ENCODE peak calls at places on chromosomes 1 and 21, in eight cellular contexts. N is fibroblast of the conjunctiva; X is stimulated activated CD4-positive, alpha-beta T cell treated with anti-CD3 and anti-CD28 coated beads, Interleukin-1b, Interleukin-23, amount 100 ng/mL, for 4 hours; B is thoracic aorta; E is CD4-positive, alpha-beta memory T cell; G is SHP77 treated with DMSO at 0.1 percent for 48 hours; J is MV-4-11; Y is cardiac fibroblast. H is an unnamed sample.
A peak's percentile ranks its signal among the peaks of the same experiment; 100 is the strongest.

GRCh38 chr1:213247038-213247437 is 196.0 kb downstream of the RPS6KC1 start:
- DNase-seq in E (no peak), B (no peak), Y (peak; percentile 7), G (no peak), X (no peak), J (no peak), N (no peak), H (no peak)

GRCh38 chr1:15168479-15168878 is 14.9 kb downstream of the TMEM51 start:
- DNase-seq in G (no peak), Y (peak; percentile 72), B (no peak), E (no peak), J (peak; percentile 63), N (no peak), X (no peak), H (no peak)

GRCh38 chr1:66532798-66533783 is 862 bp upstream of the SGIP1 start:
- DNase-seq in X (peak; percentile 7), N (peak; percentile 60), Y (peak; percentile 83), E (no peak), J (no peak), B (no peak), G (peak; percentile 90), H (no peak)

GRCh38 chr21:34179204-34179935 is 106.0 kb downstream of the MRPS6 start:
- DNase-seq in B (no peak), J (no peak), X (no peak), G (no peak), E (no peak), Y (no peak), N (no peak), H (no peak)

GRCh38 chr1:190477687-190478192 is at the start of gene BRINP3:
- DNase-seq in N (no peak), E (no peak), Y (no peak), G (no peak), X (no peak), B (no peak), J (no peak), H (no peak)

GRCh38 chr21:26965567-26966359 is 1.1 kb downstream of the ADAMTS5 start:
- DNase-seq in G (no peak), E (no peak), J (no peak), B (no peak), N (no peak), X (no peak), Y (peak; percentile 19), H (no peak)

GRCh38 chr1:999797-1000356 is at the start of gene HES4:
- DNase-seq in B (peak; percentile 81), Y (peak; percentile 97), G (no peak), X (peak; percentile 62), N (peak; percentile 27), E (peak; percentile 60), J (peak; percentile 66), H (no peak)

GRCh38 chr21:46084709-46085108 is 13.2 kb upstream of the COL6A2 start:
- DNase-seq in J (no peak), X (no peak), B (no peak), G (no peak), Y (no peak), E (no peak), N (no peak), H (no peak)

GRCh38 chr21:44327603-44327974 is 11.6 kb downstream of the CFAP410 start:
- DNase-seq in N (no peak), X (no peak), J (no peak), G (no peak), E (no peak), Y (no peak), B (no peak), H (no peak)

GRCh38 chr21:42193721-42194120 is 25.2 kb upstream of the ABCG1 start:
- DNase-seq in G (no peak), E (no peak), J (no peak), B (no peak), N (no peak), Y (no peak), X (no peak), H (no peak)

GRCh38 chr1:167718926-167719691 is 2.7 kb upstream of the MPZL1 start:
- DNase-seq in J (no peak), B (no peak), E (no peak), G (no peak), X (no peak), N (no peak), Y (no peak), H (no peak)